ENCODE peak calls at places on chromosomes 7 and 10, in nine cellular contexts. One of them, this sample, is unnamed.

GRCh38 chr10:48232717-48233447 is 41.6 kb downstream of the FRMPD2 start:
- DNase-seq in uterus: no peak
- DNase-seq in GM10248: no peak
- DNase-seq in OCI-LY7: no peak
- DNase-seq in fibroblast of pulmonary artery: no peak
- DNase-seq in left ventricle myocardium inferior: no peak
- DNase-seq in HepG2: no peak
- DNase-seq in AG04449: no peak
- DNase-seq in dorsolateral prefrontal cortex: no peak
- DNase-seq in this sample: no peak

GRCh38 chr7:88254721-88255120 is 34.9 kb upstream of the SRI start:
- DNase-seq in uterus: no peak
- DNase-seq in GM10248: no peak
- DNase-seq in OCI-LY7: no peak
- DNase-seq in fibroblast of pulmonary artery: no peak
- DNase-seq in left ventricle myocardium inferior: no peak
- DNase-seq in HepG2: peak
- DNase-seq in AG04449: no peak
- DNase-seq in dorsolateral prefrontal cortex: no peak
- DNase-seq in this sample: no peak

GRCh38 chr10:46019541-46020343 is 10.7 kb downstream of the NCOA4 start:
- DNase-seq in uterus: no peak
- DNase-seq in GM10248: no peak
- DNase-seq in OCI-LY7: peak
- DNase-seq in fibroblast of pulmonary artery: peak
- DNase-seq in left ventricle myocardium inferior: no peak
- DNase-seq in HepG2: peak
- DNase-seq in AG04449: no peak
- DNase-seq in dorsolateral prefrontal cortex: no peak
- DNase-seq in this sample: no peak

GRCh38 chr10:52077796-52078195 is 236.3 kb upstream of the DKK1 start:
- DNase-seq in uterus: no peak
- DNase-seq in GM10248: no peak
- DNase-seq in OCI-LY7: no peak
- DNase-seq in fibroblast of pulmonary artery: no peak
- DNase-seq in left ventricle myocardium inferior: no peak
- DNase-seq in HepG2: no peak
- DNase-seq in AG04449: no peak
- DNase-seq in dorsolateral prefrontal cortex: no peak
- DNase-seq in this sample: no peak

GRCh38 chr7:127632276-127632910 is 14.5 kb upstream of the PAX4 start:
- DNase-seq in uterus: no peak
- DNase-seq in GM10248: no peak
- DNase-seq in OCI-LY7: no peak
- DNase-seq in fibroblast of pulmonary artery: no peak
- DNase-seq in left ventricle myocardium inferior: no peak
- DNase-seq in HepG2: no peak
- DNase-seq in AG04449: peak
- DNase-seq in dorsolateral prefrontal cortex: no peak
- DNase-seq in this sample: no peak

GRCh38 chr7:92357260-92357659 is 90.0 kb upstream of the GATAD1 start:
- DNase-seq in uterus: no peak
- DNase-seq in GM10248: no peak
- DNase-seq in OCI-LY7: no peak
- DNase-seq in fibroblast of pulmonary artery: no peak
- DNase-seq in left ventricle myocardium inferior: no peak
- DNase-seq in HepG2: no peak
- DNase-seq in AG04449: no peak
- DNase-seq in dorsolateral prefrontal cortex: no peak
- DNase-seq in this sample: no peak

GRCh38 chr7:94154858-94155257 is 150.7 kb upstream of the BET1 start:
- DNase-seq in uterus: no peak
- DNase-seq in GM10248: no peak
- DNase-seq in OCI-LY7: peak
- DNase-seq in fibroblast of pulmonary artery: no peak
- DNase-seq in left ventricle myocardium inferior: no peak
- DNase-seq in HepG2: no peak
- DNase-seq in AG04449: no peak
- DNase-seq in dorsolateral prefrontal cortex: no peak
- DNase-seq in this sample: no peak

GRCh38 chr10:110919349-110919931 is at the start of gene SHOC2:
- DNase-seq in uterus: peak
- DNase-seq in GM10248: peak
- DNase-seq in OCI-LY7: peak
- DNase-seq in fibroblast of pulmonary artery: no peak
- DNase-seq in left ventricle myocardium inferior: peak
- DNase-seq in HepG2: no peak
- DNase-seq in AG04449: no peak
- DNase-seq in dorsolateral prefrontal cortex: peak
- DNase-seq in this sample: no peak

DNA sequence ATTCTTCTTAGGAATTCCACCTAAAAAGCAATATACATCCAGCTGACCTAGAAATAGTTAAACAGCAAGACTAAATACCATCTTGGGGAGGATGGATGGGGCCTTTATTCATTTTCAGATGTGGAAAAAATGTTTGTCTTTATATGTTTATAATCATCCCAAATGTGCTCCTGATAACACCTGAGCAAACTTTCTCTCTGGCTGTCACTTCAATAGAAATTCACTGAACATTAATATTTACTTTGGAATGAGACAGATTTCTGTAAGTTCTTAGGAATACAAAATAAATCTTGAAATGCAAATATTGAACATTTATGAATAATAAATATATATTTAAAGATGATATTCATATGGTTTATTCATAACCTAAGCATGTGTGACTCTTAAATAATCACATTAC is 185.4 kb downstream of the DGKB start:
- DNase-seq in uterus: no peak
- DNase-seq in GM10248: no peak
- DNase-seq in OCI-LY7: no peak
- DNase-seq in fibroblast of pulmonary artery: no peak
- DNase-seq in left ventricle myocardium inferior: no peak
- DNase-seq in HepG2: no peak
- DNase-seq in AG04449: no peak
- DNase-seq in dorsolateral prefrontal cortex: no peak
- DNase-seq in this sample: no peak
- TF ChIP-seq CTCF in uterus: no peak
- TF ChIP-seq CTCF in GM10248: no peak
- TF ChIP-seq CTCF in OCI-LY7: no peak
- TF ChIP-seq CTCF in fibroblast of pulmonary artery: no peak
- TF ChIP-seq CTCF in left ventricle myocardium inferior: no peak
- TF ChIP-seq CTCF in HepG2: no peak
- TF ChIP-seq CTCF in AG04449: no peak
- TF ChIP-seq CTCF in dorsolateral prefrontal cortex: no peak
- TF ChIP-seq CTCF in this sample: no peak

GRCh38 chr7:82234457-82235049 is 209.0 kb downstream of the CACNA2D1 start:
- DNase-seq in uterus: no peak
- DNase-seq in GM10248: no peak
- DNase-seq in OCI-LY7: peak
- DNase-seq in fibroblast of pulmonary artery: peak
- DNase-seq in left ventricle myocardium inferior: no peak
- DNase-seq in HepG2: peak
- DNase-seq in AG04449: no peak
- DNase-seq in dorsolateral prefrontal cortex: no peak
- DNase-seq in this sample: peak

GRCh38 chr7:82241371-82241770 is 202.2 kb downstream of the CACNA2D1 start:
- DNase-seq in uterus: no peak
- DNase-seq in GM10248: no peak
- DNase-seq in OCI-LY7: no peak
- DNase-seq in fibroblast of pulmonary artery: no peak
- DNase-seq in left ventricle myocardium inferior: no peak
- DNase-seq in HepG2: no peak
- DNase-seq in AG04449: no peak
- DNase-seq in dorsolateral prefrontal cortex: no peak
- DNase-seq in this sample: no peak

GRCh38 chr7:82230826-82231581 is 212.6 kb downstream of the CACNA2D1 start:
- DNase-seq in uterus: no peak
- DNase-seq in GM10248: no peak
- DNase-seq in OCI-LY7: no peak
- DNase-seq in fibroblast of pulmonary artery: no peak
- DNase-seq in left ventricle myocardium inferior: no peak
- DNase-seq in HepG2: no peak
- DNase-seq in AG04449: no peak
- DNase-seq in dorsolateral prefrontal cortex: no peak
- DNase-seq in this sample: no peak

DNA sequence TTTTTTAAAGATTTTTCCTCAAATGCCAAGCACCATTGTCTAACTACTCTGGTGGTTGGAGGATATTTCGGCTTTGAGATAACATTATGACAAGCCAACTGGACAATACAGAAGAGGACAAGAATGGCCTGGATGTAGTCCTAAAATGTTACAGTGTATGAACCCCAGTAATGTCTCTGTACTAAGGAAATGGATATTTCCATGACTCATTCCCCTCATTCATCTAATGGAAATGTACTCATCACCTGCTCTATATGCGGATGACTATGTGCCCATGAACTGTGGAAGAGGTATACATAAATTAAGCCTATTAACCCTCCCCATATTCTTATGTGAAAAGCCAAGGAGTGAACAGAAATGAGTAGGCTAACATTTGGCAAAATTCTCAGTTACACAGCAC is 207.9 kb downstream of the CACNA2D1 start:
- DNase-seq in uterus: no peak
- DNase-seq in GM10248: no peak
- DNase-seq in OCI-LY7: no peak
- DNase-seq in fibroblast of pulmonary artery: peak
- DNase-seq in left ventricle myocardium inferior: no peak
- DNase-seq in HepG2: no peak
- DNase-seq in AG04449: no peak
- DNase-seq in dorsolateral prefrontal cortex: no peak
- DNase-seq in this sample: no peak
- TF ChIP-seq CTCF in uterus: no peak
- TF ChIP-seq CTCF in GM10248: no peak
- TF ChIP-seq CTCF in OCI-LY7: no peak
- TF ChIP-seq CTCF in fibroblast of pulmonary artery: no peak
- TF ChIP-seq CTCF in left ventricle myocardium inferior: no peak
- TF ChIP-seq CTCF in HepG2: no peak
- TF ChIP-seq CTCF in AG04449: no peak
- TF ChIP-seq CTCF in dorsolateral prefrontal cortex: no peak
- TF ChIP-seq CTCF in this sample: no peak

DNA sequence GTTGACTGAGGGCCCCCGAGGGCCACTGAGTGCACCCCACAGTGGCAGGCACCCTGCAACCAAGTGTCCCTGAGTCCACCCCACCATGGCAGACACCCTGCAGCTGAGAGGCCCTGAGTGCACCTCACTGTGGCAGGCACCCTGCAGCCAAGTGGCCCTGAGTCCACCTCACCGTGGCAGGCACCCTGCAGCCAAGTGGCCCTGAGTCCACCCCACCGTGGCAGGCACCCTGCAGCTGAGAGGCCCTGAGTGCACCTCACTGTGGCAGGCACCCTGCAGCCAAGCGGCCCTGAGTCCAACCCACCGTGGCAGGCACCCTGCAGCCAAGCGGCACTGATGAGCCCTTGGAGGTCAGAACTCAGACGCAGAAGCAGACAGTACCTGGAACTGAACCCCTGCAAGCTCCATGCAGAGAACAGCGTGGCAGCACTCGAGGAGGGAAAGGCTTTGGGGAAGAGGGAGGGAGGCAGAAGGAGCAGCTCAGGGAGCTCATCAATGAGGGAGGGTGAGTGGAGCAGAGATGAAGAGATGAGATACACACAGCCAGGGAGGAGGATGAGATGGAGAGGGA is 156.5 kb downstream of the WDR37 start:
- DNase-seq in uterus: no peak
- DNase-seq in GM10248: no peak
- DNase-seq in OCI-LY7: no peak
- DNase-seq in fibroblast of pulmonary artery: no peak
- DNase-seq in left ventricle myocardium inferior: no peak
- DNase-seq in HepG2: no peak
- DNase-seq in AG04449: no peak
- DNase-seq in dorsolateral prefrontal cortex: no peak
- DNase-seq in this sample: no peak
- TF ChIP-seq CTCF in uterus: no peak
- TF ChIP-seq CTCF in GM10248: no peak
- TF ChIP-seq CTCF in OCI-LY7: no peak
- TF ChIP-seq CTCF in fibroblast of pulmonary artery: no peak
- TF ChIP-seq CTCF in left ventricle myocardium inferior: no peak
- TF ChIP-seq CTCF in HepG2: no peak
- TF ChIP-seq CTCF in AG04449: no peak
- TF ChIP-seq CTCF in dorsolateral prefrontal cortex: no peak
- TF ChIP-seq CTCF in this sample: no peak

DNA sequence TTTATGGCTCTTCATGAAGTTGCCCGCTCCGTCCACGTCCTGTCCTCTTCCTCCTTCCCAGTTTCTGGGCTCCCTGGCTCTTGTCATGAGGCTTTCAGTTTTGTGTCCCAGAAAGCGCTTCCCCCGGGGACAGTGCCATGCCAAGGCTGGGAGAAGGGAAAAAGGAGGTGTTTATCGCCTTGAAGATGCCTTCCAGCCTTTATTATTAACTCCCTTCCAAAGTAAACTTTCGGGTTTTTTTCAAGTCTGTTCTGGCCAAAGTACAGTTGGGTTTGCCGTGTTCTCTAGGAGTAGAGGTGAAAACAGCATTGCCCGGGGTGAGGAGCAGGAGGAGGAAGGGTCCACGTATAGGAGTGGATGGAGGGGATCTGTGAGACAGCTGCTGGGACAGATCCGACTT is 117.2 kb downstream of the CUX1 start:
- DNase-seq in uterus: no peak
- DNase-seq in GM10248: no peak
- DNase-seq in OCI-LY7: no peak
- DNase-seq in fibroblast of pulmonary artery: no peak
- DNase-seq in left ventricle myocardium inferior: no peak
- DNase-seq in HepG2: no peak
- DNase-seq in AG04449: no peak
- DNase-seq in dorsolateral prefrontal cortex: no peak
- DNase-seq in this sample: no peak
- TF ChIP-seq CTCF in uterus: no peak
- TF ChIP-seq CTCF in GM10248: no peak
- TF ChIP-seq CTCF in OCI-LY7: no peak
- TF ChIP-seq CTCF in fibroblast of pulmonary artery: no peak
- TF ChIP-seq CTCF in left ventricle myocardium inferior: no peak
- TF ChIP-seq CTCF in HepG2: no peak
- TF ChIP-seq CTCF in AG04449: no peak
- TF ChIP-seq CTCF in dorsolateral prefrontal cortex: no peak
- TF ChIP-seq CTCF in this sample: no peak

DNA sequence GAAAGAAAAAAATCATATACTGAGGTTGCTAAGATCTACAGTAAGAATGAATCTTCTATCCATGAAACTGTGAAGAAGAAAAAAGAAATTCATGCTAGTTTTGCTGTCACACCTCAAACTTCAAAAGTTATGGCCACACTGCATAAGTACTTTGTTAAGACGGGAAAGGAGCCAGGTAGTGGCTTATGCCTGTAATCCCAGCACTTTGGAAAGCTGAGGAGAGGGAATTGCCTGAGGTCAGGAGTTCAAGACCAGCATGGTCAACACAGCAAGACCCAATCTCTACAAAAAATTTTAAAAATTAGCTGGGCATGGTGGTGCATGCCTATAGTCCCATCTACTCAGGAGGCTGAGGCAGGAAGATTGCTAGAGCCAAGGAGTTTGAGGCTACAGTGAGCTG is 22.1 kb downstream of the CCDC186 start:
- DNase-seq in uterus: no peak
- DNase-seq in GM10248: no peak
- DNase-seq in OCI-LY7: no peak
- DNase-seq in fibroblast of pulmonary artery: no peak
- DNase-seq in left ventricle myocardium inferior: no peak
- DNase-seq in HepG2: no peak
- DNase-seq in AG04449: no peak
- DNase-seq in dorsolateral prefrontal cortex: no peak
- DNase-seq in this sample: no peak
- TF ChIP-seq CTCF in uterus: no peak
- TF ChIP-seq CTCF in GM10248: no peak
- TF ChIP-seq CTCF in OCI-LY7: no peak
- TF ChIP-seq CTCF in fibroblast of pulmonary artery: no peak
- TF ChIP-seq CTCF in left ventricle myocardium inferior: no peak
- TF ChIP-seq CTCF in HepG2: no peak
- TF ChIP-seq CTCF in AG04449: no peak
- TF ChIP-seq CTCF in dorsolateral prefrontal cortex: no peak
- TF ChIP-seq CTCF in this sample: no peak

GRCh38 chr10:71486465-71487114 is 89.9 kb downstream of the CDH23 start:
- DNase-seq in uterus: no peak
- DNase-seq in GM10248: peak
- DNase-seq in OCI-LY7: peak
- DNase-seq in fibroblast of pulmonary artery: peak
- DNase-seq in left ventricle myocardium inferior: peak
- DNase-seq in HepG2: peak
- DNase-seq in AG04449: no peak
- DNase-seq in dorsolateral prefrontal cortex: no peak
- DNase-seq in this sample: peak
- TF ChIP-seq CTCF in uterus: no peak
- TF ChIP-seq CTCF in GM10248: peak
- TF ChIP-seq CTCF in OCI-LY7: peak
- TF ChIP-seq CTCF in fibroblast of pulmonary artery: peak
- TF ChIP-seq CTCF in left ventricle myocardium inferior: peak
- TF ChIP-seq CTCF in HepG2: peak
- TF ChIP-seq CTCF in AG04449: peak
- TF ChIP-seq CTCF in dorsolateral prefrontal cortex: peak
- TF ChIP-seq CTCF in this sample: peak

This sample was measured in GM20000.